ENCODE peak calls at places on chromosomes 3 and 15, in five cellular contexts. C is endothelial cell of umbilical vein, N is heart left ventricle, W is tibial nerve, L is ovary. U is an unnamed sample.

GRCh38 chr3:114121996-114122709 is 56.7 kb downstream of the DRD3 start:
- DNase-seq in W (no peak), L (no peak), C (peak; percentile 92), N (peak; percentile 30), U (peak; percentile 31)

GRCh38 chr3:186380622-186381380 is 18.8 kb upstream of the DGKG start:
- DNase-seq in N (no peak), L (no peak), C (no peak), W (no peak), U (no peak)

GRCh38 chr3:131957980-131958379 is 76.8 kb downstream of the CPNE4 start:
- DNase-seq in L (no peak), W (no peak), N (no peak), C (no peak), U (no peak)

GRCh38 chr3:52492059-52492458 is 3.1 kb upstream of the STAB1 start:
- DNase-seq in C (no peak), W (no peak), N (no peak), L (no peak), U (no peak)

GRCh38 chr3:187507266-187507665 is 139.1 kb downstream of the RTP4 start:
- DNase-seq in C (no peak), L (no peak), W (no peak), N (no peak), U (no peak)

GRCh38 chr3:121552379-121552778 is 6.6 kb upstream of the POLQ start:
- DNase-seq in N (no peak), C (no peak), L (no peak), W (no peak), U (no peak)

GRCh38 chr3:190790185-190790584 is 72.3 kb downstream of the GMNC start:
- DNase-seq in L (no peak), N (no peak), W (no peak), C (no peak), U (no peak)

GRCh38 chr3:23819599-23820360 is 14.0 kb downstream of the UBE2E1 start:
- DNase-seq in C (no peak), L (no peak), W (no peak), N (no peak), U (no peak)

GRCh38 chr3:126851934-126852333 is 131.0 kb upstream of the PLXNA1 start:
- DNase-seq in C (no peak), L (no peak), N (no peak), W (no peak), U (no peak)

GRCh38 chr3:29642393-29643033 is 361.6 kb downstream of the RBMS3 start:
- DNase-seq in W (no peak), L (peak; percentile 51), C (peak; percentile 36), N (peak; percentile 26), U (peak; percentile 5)

GRCh38 chr3:195270350-195271115 is 426 bp downstream of the XXYLT1 start:
- DNase-seq in L (peak; percentile 61), W (peak; percentile 52), C (peak; percentile 86), N (peak; percentile 79), U (peak; percentile 55)

GRCh38 chr3:48662140-48662752 is 440 bp downstream of the CELSR3 start:
- DNase-seq in W (no peak), L (no peak), N (no peak), C (no peak), U (no peak)

GRCh38 chr3:48661501-48662139 is 1.1 kb downstream of the CELSR3 start:
- DNase-seq in W (peak; percentile 63), C (peak; percentile 43), N (peak; percentile 63), L (peak; percentile 86), U (no peak)

GRCh38 chr3:48664313-48664644 is 1.6 kb upstream of the CELSR3 start:
- DNase-seq in C (no peak), L (no peak), W (no peak), N (no peak), U (no peak)

GRCh38 chr3:48663489-48664312 is 1.0 kb upstream of the CELSR3 start:
- DNase-seq in L (peak; percentile 87), C (peak; percentile 87), W (peak; percentile 88), N (peak; percentile 90), U (peak; percentile 99)

DNA sequence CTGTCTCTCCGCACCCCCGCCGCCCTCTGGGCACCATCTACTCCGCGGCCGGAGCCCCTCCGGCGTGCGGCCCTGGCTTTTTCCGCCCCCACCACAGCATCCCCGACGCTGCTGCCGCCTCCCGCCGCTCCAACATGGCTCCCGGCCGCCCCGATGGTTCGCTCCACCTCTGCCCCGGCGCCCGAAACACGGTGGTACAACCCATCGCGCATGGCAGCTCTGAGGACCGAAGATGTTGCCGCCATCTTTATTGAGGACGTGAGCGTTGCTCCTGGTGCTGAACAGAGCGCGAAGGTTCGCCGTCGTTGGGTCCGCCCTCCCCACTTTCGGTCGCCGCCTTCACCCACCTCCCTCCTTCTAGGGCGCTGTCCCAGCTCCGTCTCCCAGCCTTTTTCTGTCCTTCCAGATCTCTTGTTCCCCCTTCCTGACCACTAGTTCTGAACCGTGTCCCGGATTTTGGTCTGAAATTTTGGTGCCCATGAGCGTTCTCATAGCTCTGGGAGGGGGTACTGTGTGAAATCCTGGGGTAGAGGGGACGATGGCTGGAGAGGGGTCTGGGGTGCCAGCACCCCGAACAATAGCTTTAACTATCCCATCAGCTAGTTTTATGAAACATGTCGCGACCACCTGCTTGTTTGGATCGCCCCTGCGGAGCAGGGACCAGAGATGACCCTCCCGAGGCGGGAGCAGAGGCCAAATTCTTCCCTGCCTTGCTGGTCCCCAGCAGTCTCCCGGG is at the start of gene CELSR3:
- DNase-seq in C (peak; percentile 47), N (peak; percentile 73), W (peak; percentile 49), L (peak; percentile 68), U (peak; percentile 91)
- TF ChIP-seq POLR2A in C (no peak), N (no peak), W (peak; percentile 47), L (no peak), U (peak; percentile 72)

GRCh38 chr15:40418126-40418525 is 12.5 kb downstream of the IVD start:
- DNase-seq in N (no peak), C (no peak), W (no peak), L (no peak), U (no peak)

GRCh38 chr15:40424483-40425115 is 16.2 kb upstream of the BAHD1 start:
- DNase-seq in C (no peak), N (no peak), L (no peak), W (no peak), U (no peak)

GRCh38 chr15:40420071-40420713 is 14.6 kb downstream of the IVD start:
- DNase-seq in N (peak; percentile 43), W (no peak), L (no peak), C (no peak), U (no peak)

GRCh38 chr15:40420793-40421192 is 15.2 kb downstream of the IVD start:
- DNase-seq in N (no peak), C (no peak), W (no peak), L (peak; percentile 59), U (no peak)

GRCh38 chr15:40421246-40422157 is 15.9 kb downstream of the IVD start:
- DNase-seq in L (peak; percentile 85), W (peak; percentile 69), C (peak; percentile 61), N (peak; percentile 80), U (no peak)
- TF ChIP-seq POLR2A in L (no peak), W (no peak), C (peak; percentile 34), N (no peak), U (no peak)

GRCh38 chr15:90872481-90873184 is 4.2 kb downstream of the FURIN start:
- DNase-seq in L (peak; percentile 34), N (no peak), C (peak; percentile 75), W (no peak), U (peak; percentile 79)
- TF ChIP-seq POLR2A in L (no peak), N (no peak), C (peak; percentile 53), W (no peak), U (peak; percentile 31)

DNA sequence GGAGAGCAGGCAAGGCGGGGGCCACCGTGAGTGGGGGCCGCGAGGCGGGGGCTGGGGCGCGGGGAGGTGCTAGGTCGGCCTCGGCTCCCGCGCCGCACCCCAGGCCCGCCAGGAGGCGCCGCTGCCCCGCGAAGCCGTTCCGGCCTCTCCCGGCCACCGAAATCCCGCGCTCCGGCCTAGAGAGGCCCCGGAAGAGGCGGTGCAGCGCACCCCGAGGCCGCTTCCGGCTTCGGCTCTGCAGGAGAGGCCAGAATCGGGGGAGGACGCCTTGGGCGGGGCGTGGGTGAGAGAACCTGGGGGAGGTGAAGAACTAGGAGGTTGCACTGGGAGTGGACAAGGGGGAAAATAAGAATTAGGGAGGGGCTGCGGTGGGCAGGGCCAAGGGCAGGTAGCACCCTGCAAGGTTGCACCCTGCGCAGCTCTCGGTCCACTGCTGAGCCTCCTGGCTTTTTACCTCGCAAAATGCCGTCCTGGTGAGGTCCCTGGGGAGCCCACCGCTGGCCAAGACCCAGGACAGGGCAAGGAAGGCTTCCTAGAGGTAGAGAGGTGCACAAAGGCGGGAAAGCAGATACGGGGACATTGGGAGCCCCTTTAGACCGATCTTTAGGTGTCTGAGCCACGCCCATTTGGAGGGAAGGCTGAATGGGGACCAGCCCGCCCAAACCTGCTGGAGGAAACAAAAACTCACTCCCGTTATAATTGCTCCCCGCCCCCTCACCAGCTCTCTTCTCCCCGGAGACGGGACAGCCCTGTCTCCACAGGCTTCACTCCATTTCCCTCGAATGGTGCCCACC is 8.4 kb upstream of the GNAI2 start:
- DNase-seq in N (peak; percentile 92), W (peak; percentile 72), L (peak; percentile 93), C (peak; percentile 62), U (peak; percentile 95)
- TF ChIP-seq POLR2A in N (no peak), W (peak; percentile 46), L (no peak), C (peak; percentile 57), U (peak; percentile 26)

GRCh38 chr15:68199340-68199739 is 5.8 kb downstream of the CALML4 start:
- DNase-seq in C (no peak), L (no peak), W (no peak), N (no peak), U (no peak)

GRCh38 chr15:68195336-68196112 is 9.6 kb downstream of the CALML4 start:
- DNase-seq in L (no peak), N (no peak), W (no peak), C (no peak), U (no peak)

GRCh38 chr15:68197661-68198437 is 7.3 kb downstream of the CALML4 start:
- DNase-seq in L (no peak), N (no peak), C (no peak), W (no peak), U (no peak)

GRCh38 chr15:68197170-68197492 is 8.0 kb downstream of the CALML4 start:
- DNase-seq in W (no peak), L (no peak), C (no peak), N (no peak), U (no peak)

DNA sequence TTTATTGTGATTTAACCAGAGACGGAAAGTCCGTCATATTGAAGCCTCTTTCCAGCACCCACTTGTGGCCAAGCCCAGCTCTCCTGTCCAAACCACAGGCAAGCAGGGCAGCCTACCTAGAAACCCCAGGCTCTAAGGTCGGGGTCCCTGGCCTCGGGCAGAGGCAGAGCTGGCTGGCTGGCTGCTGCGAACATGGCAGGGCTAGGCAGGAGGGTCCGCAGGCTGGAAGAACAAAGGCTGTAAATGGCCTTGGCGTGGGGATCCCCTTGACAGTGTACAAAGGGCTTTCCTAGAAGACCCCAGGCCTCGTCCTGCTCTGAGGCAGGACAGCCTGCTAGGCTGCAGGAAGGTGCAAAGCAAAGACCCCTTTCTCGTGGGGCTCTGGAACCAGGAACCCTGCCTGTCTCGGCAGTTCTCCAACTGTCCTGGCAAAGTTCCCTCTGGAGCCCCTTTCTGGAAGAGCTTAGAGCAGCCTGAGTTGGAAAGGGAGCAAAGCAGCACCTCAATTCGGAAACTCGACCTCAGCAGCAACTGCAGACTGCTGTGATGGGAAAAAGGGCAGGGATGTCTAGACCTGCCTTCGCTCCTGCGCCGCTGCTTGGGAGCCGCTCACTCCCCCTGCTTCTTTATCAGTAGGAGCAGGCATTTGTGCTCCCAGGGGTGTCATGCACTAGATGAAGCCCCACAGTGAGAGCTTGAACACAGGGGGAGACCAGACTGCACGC is 8.5 kb downstream of the CALML4 start:
- DNase-seq in N (no peak), W (no peak), L (no peak), C (no peak), U (no peak)
- TF ChIP-seq POLR2A in N (no peak), W (no peak), L (no peak), C (no peak), U (no peak)

GRCh38 chr3:44439499-44440295 is 37.8 kb downstream of the ZNF445 start:
- DNase-seq in N (peak; percentile 80), W (peak; percentile 72), C (peak; percentile 97), L (peak; percentile 33), U (no peak)
- TF ChIP-seq POLR2A in N (no peak), W (peak; percentile 29), C (peak; percentile 33), L (peak; percentile 13), U (no peak)

GRCh38 chr3:152331975-152332374 is 63.2 kb downstream of the MBNL1 start:
- DNase-seq in C (no peak), N (no peak), W (no peak), L (no peak), U (no peak)
- TF ChIP-seq POLR2A in C (no peak), N (no peak), W (no peak), L (no peak), U (no peak)